ENCODE peak calls at places on chromosomes 2 and 18, in six cellular contexts. Y is lower lobe of right lung; Q is CD4-positive, alpha-beta T cell; W is HCT116; U is ACHN; M is CD8-positive, alpha-beta memory T cell. J is an unnamed sample.

GRCh38 chr2:8628179-8628869 is 53.5 kb upstream of the ID2 start:
- DNase-seq in M (no peak), Y (peak), Q (no peak), W (peak), U (peak), J (peak)

GRCh38 chr2:24702800-24703199 is 90.4 kb downstream of the PTRHD1 start:
- DNase-seq in W (peak), Q (no peak), U (peak), M (no peak), Y (no peak), J (no peak)

GRCh38 chr2:119293254-119293653 is 69.6 kb downstream of the STEAP3 start:
- DNase-seq in Y (no peak), Q (no peak), U (peak), W (no peak), M (no peak), J (no peak)

GRCh38 chr2:231200805-231201474 is 2.5 kb downstream of the ARMC9 start:
- DNase-seq in Y (no peak), U (no peak), W (no peak), Q (no peak), M (no peak), J (no peak)

GRCh38 chr2:233085037-233085838 is 25.1 kb downstream of the INPP5D start:
- DNase-seq in Y (no peak), U (no peak), W (no peak), Q (no peak), M (no peak), J (no peak)

GRCh38 chr2:192029089-192029488 is 165.6 kb downstream of the TMEFF2 start:
- DNase-seq in Y (no peak), Q (no peak), W (peak), U (peak), M (no peak), J (no peak)

GRCh38 chr2:136994793-136995192 is 229.4 kb downstream of the THSD7B start:
- DNase-seq in M (no peak), W (no peak), Q (no peak), U (no peak), Y (no peak), J (no peak)

GRCh38 chr18:79540161-79540913 is 139.3 kb upstream of the CTDP1 start:
- DNase-seq in U (no peak), Y (no peak), M (no peak), Q (no peak), W (no peak), J (peak)

J was measured in kidney.